ENCODE peak calls at places on chromosomes 6 and 20, in ten cellular contexts. X is GM23338; V is esophagus muscularis mucosa; Z is small intestine; H is lower lobe of right lung; S is left lung; K is CD8-positive, alpha-beta T cell; Q is heart left ventricle; Y is PC-9; P is IMR-90. R is an unnamed sample. For H3K4me1 and H3K27me3, the result is how much of the 10 kb centered on the place peaks cover.

GRCh38 chr20:7601431-7601830 is 338.8 kb downstream of the HAO1 start:
- DNase-seq in X (no peak), V (no peak), Z (no peak), H (no peak), S (no peak), K (no peak), Q (no peak), Y (no peak), P (no peak), R (peak)

GRCh38 chr6:38194282-38194572 is 374.7 kb downstream of the ZFAND3 start:
- DNase-seq in X (no peak), V (no peak), Z (no peak), H (no peak), S (no peak), K (no peak), Q (no peak), Y (no peak), P (no peak), R (no peak)

GRCh38 chr6:34085453-34086170 is 60.3 kb downstream of the GRM4 start:
- DNase-seq in X (no peak), V (no peak), Z (no peak), H (no peak), S (no peak), K (no peak), Q (no peak), Y (no peak), P (no peak), R (no peak)

GRCh38 chr20:63004607-63005211 is 2.1 kb downstream of the BHLHE23 start:
- DNase-seq in X (no peak), V (no peak), Z (no peak), H (no peak), S (peak), K (no peak), Q (no peak), Y (no peak), P (no peak), R (no peak)

GRCh38 chr20:45433316-45433715 is 17.4 kb downstream of the PIGT start:
- DNase-seq in X (peak), V (no peak), Z (no peak), H (no peak), S (no peak), K (no peak), Q (peak), Y (peak), P (peak), R (no peak)

GRCh38 chr20:14979472-14979986 is 642.1 kb upstream of the FLRT3 start:
- DNase-seq in X (no peak), V (no peak), Z (peak), H (no peak), S (no peak), K (no peak), Q (no peak), Y (peak), P (no peak), R (no peak)

GRCh38 chr6:141463237-141463977 is 669.3 kb upstream of the GJE1 start:
- DNase-seq in X (no peak), V (no peak), Z (no peak), H (no peak), S (no peak), K (no peak), Q (peak), Y (no peak), P (peak), R (no peak)

GRCh38 chr6:135306166-135306565 is 125.1 kb downstream of the MYB start:
- DNase-seq in X (no peak), V (no peak), Z (no peak), H (no peak), S (no peak), K (no peak), Q (no peak), Y (no peak), P (no peak), R (no peak)

DNA sequence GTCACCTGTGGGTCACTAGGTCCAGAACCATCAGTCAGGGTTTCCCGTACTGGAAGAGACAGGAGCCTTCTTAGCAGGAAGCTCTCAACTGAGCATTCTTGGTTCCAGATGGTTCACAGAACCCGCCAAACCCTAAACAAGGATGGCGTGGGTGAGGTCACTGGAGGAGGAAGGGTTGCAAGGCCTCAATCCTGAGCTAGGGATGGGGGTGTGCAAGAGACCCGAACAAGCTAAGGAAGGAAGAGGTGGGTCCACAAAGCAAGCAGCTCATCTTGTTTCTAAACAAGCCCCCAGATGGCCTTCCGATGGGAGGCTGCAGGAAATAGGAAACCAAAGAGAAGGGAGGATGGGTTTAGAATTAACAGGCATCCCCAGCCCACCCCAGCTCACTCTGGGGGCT is 92.7 kb downstream of the PREX1 start:
- DNase-seq in X (no peak), V (no peak), Z (no peak), H (no peak), S (no peak), K (no peak), Q (no peak), Y (no peak), P (no peak), R (no peak)
- H3K4me1 ChIP-seq in X (under half), V (under half), Z (under half), H (half or more), S (under half), K (half or more), Q (under half), Y (under half), P (under half), R (under half)

GRCh38 chr6:1611572-1612385 is 2.1 kb downstream of the FOXC1 start:
- DNase-seq in X (peak), V (no peak), Z (no peak), H (no peak), S (peak), K (no peak), Q (no peak), Y (no peak), P (peak), R (no peak)

GRCh38 chr6:1613631-1614447 is 4.1 kb downstream of the FOXC1 start:
- DNase-seq in X (peak), V (no peak), Z (no peak), H (no peak), S (peak), K (no peak), Q (peak), Y (no peak), P (peak), R (no peak)

GRCh38 chr6:1612386-1612893 is 2.7 kb downstream of the FOXC1 start:
- DNase-seq in X (no peak), V (no peak), Z (no peak), H (no peak), S (no peak), K (no peak), Q (no peak), Y (no peak), P (no peak), R (no peak)

GRCh38 chr6:1614448-1614766 is 4.7 kb downstream of the FOXC1 start:
- DNase-seq in X (peak), V (no peak), Z (no peak), H (no peak), S (no peak), K (no peak), Q (no peak), Y (no peak), P (no peak), R (no peak)

DNA sequence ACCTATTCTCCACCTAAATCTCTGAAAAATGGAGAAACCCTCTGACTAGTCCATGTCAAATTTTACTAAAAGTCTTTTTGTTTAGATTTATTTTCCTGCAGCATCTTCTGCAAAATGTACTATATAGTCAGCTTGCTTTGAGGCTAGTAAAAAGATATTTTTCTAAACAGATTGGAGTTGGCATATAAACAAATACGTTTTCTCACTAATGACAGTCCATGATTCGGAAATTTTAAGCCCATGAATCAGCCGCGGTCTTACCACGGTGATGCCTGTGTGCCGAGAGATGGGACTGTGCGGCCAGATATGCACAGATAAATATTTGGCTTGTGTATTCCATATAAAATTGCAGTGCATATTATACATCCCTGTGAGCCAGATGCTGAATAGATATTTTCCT is 3.2 kb downstream of the FOXC1 start:
- DNase-seq in X (no peak), V (no peak), Z (no peak), H (no peak), S (no peak), K (no peak), Q (no peak), Y (no peak), P (peak), R (peak)
- H3K27me3 ChIP-seq in X (half or more), V (under half), Z (under half), H (half or more), S (half or more), K (under half), Q (half or more), Y (under half), P (under half), R (under half)

DNA sequence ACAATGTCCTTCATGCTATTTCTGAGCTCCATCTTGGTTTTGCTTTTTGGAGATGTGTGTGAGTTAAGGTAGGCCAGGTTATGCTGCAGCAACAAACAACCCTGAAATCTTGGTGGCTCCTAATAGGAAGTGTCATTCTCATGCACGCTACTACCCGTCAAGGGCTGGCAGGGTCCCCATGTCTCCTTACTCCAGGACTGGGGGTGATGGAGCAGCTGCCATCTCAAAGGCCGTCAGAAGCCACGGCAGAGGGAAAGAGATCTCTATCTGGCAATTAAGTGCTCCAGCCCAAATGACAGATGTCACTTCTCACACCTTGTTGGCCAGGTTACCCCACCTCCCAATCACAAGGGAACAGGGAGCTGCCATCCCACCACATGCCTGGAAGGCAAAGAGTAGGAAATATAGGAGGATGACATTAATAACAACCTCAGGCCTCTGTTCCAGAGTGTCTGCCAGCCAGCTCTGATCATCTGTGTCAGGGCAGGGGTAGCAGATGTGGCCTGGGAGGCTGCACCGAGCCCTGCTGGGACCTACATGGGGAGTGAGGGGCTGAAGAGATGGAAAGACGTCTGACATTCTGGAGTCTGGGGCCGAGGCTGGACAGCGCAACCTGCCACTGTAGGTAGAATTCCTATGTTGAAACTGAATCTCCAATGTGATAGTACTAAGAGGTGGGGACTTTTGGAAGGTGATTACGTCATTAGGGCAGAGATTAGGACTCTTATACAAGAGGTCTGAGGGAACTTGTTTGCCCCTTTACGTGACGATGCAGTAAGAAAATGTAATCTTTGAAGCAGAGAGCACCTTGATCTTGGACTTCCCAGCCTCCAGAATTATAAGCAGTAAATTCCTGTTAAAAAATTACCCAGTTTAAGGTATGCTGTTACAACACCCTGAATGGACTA is 4.8 kb upstream of the SDCBP2 start:
- DNase-seq in X (no peak), V (peak), Z (no peak), H (no peak), S (no peak), K (no peak), Q (peak), Y (no peak), P (no peak), R (no peak)
- H3K4me1 ChIP-seq in X (under half), V (half or more), Z (under half), H (half or more), S (under half), K (under half), Q (half or more), Y (under half), P (under half), R (under half)

GRCh38 chr6:42025066-42025789 is 25.1 kb upstream of the TAF8 start:
- DNase-seq in X (no peak), V (no peak), Z (no peak), H (no peak), S (no peak), K (no peak), Q (no peak), Y (no peak), P (no peak), R (no peak)
- H3K27me3 ChIP-seq in X (under half), V (under half), Z (under half), H (under half), S (under half), K (under half), Q (under half), Y (under half), P (under half), R (under half)

GRCh38 chr6:156694679-156695078 is 82.5 kb upstream of the ARID1B start:
- DNase-seq in X (no peak), V (no peak), Z (no peak), H (no peak), S (no peak), K (no peak), Q (no peak), Y (no peak), P (no peak), R (no peak)
- H3K4me1 ChIP-seq in X (under half), V (under half), Z (under half), H (under half), S (under half), K (under half), Q (under half), Y (under half), P (under half), R (under half)

DNA sequence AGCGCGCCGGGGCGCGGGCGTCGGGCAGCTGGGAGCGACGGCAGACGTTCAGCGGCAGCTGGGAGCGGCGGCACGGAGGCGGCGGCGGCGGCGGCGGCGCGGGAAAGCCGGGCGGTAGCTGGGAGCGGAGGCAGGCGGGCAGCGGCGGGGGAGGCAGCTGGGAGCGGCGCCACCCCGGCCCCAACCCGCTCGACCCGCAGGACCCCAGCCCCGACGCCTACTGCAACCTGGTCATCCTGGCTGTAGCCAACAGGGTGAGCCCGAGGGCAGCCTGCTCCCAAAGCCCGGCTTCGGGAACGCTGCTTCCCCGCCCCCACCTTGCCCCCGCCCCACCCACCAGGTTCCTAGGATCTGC is 8.9 kb downstream of the CCM2L start:
- DNase-seq in X (peak), V (no peak), Z (no peak), H (peak), S (no peak), K (no peak), Q (no peak), Y (no peak), P (no peak), R (no peak)
- H3K27me3 ChIP-seq in X (under half), V (under half), Z (under half), H (under half), S (under half), K (under half), Q (under half), Y (half or more), P (half or more), R (half or more)

DNA sequence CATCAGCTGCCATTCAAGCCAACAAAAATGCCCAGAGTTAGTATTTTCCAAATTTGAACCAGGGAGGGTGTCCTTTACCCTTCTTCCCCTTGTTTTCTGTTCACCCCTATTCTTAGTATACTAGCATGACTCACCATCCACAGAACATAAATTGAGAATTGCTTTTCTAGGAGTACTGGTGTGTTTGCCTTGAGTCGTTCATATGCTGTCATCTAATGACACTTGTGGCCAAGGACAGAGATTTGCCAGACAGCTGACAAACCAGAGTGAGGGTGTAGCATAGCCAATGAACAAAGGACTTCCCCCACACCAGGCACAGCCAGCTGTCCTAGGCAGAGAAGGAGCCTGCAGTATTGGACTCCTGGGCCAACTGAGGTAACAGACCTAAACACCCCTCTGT is 62.2 kb downstream of the FILIP1 start:
- DNase-seq in X (no peak), V (no peak), Z (no peak), H (no peak), S (no peak), K (no peak), Q (peak), Y (no peak), P (peak), R (no peak)
- H3K4me1 ChIP-seq in X (under half), V (half or more), Z (under half), H (under half), S (under half), K (under half), Q (half or more), Y (under half), P (under half), R (under half)

GRCh38 chr6:711925-712324 is 19.0 kb upstream of the EXOC2 start:
- DNase-seq in X (no peak), V (no peak), Z (no peak), H (no peak), S (no peak), K (no peak), Q (no peak), Y (no peak), P (no peak), R (no peak)

GRCh38 chr6:710601-711571 is 17.9 kb upstream of the EXOC2 start:
- DNase-seq in X (peak), V (no peak), Z (peak), H (peak), S (peak), K (peak), Q (peak), Y (no peak), P (peak), R (peak)

GRCh38 chr6:714100-714499 is 21.2 kb upstream of the EXOC2 start:
- DNase-seq in X (no peak), V (peak), Z (no peak), H (no peak), S (no peak), K (no peak), Q (no peak), Y (no peak), P (no peak), R (no peak)

GRCh38 chr6:713351-713750 is 20.4 kb upstream of the EXOC2 start:
- DNase-seq in X (no peak), V (no peak), Z (no peak), H (no peak), S (no peak), K (no peak), Q (no peak), Y (no peak), P (peak), R (no peak)

DNA sequence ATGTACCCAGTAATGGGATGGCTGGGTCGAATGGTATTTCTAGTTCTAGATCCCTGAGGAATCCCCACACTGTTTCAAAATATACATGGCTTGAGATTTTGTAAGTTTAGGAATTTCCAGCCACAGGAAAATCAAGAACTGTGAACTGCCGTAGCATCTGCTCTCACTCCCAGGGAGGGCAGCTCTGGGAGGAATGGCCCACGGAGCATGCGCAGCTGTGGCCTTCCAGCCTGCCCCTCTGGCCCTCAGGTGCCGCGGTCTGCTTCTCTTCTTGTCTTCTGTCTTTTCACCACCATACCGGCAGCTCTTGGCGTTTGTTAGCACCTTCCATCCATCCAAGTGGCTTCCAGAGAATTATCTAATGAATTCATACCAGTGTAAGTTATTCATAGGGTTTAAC is 19.9 kb upstream of the EXOC2 start:
- DNase-seq in X (no peak), V (no peak), Z (no peak), H (no peak), S (no peak), K (no peak), Q (no peak), Y (no peak), P (no peak), R (no peak)
- H3K27me3 ChIP-seq in X (under half), V (under half), Z (under half), H (under half), S (under half), K (under half), Q (under half), Y (under half), P (under half), R (under half)

GRCh38 chr6:157831018-157831369 is 7.9 kb downstream of the SNX9 start:
- DNase-seq in X (no peak), V (no peak), Z (no peak), H (no peak), S (no peak), K (no peak), Q (no peak), Y (no peak), P (no peak), R (no peak)

GRCh38 chr6:157830354-157831017 is 7.4 kb downstream of the SNX9 start:
- DNase-seq in X (no peak), V (no peak), Z (no peak), H (no peak), S (no peak), K (no peak), Q (no peak), Y (no peak), P (no peak), R (no peak)

GRCh38 chr6:157834549-157834948 is 11.5 kb downstream of the SNX9 start:
- DNase-seq in X (no peak), V (no peak), Z (no peak), H (no peak), S (no peak), K (no peak), Q (no peak), Y (no peak), P (no peak), R (no peak)

GRCh38 chr6:157831424-157832249 is 8.6 kb downstream of the SNX9 start:
- DNase-seq in X (peak), V (no peak), Z (no peak), H (no peak), S (no peak), K (no peak), Q (peak), Y (no peak), P (no peak), R (no peak)

GRCh38 chr6:157832250-157832967 is 9.4 kb downstream of the SNX9 start:
- DNase-seq in X (no peak), V (no peak), Z (no peak), H (no peak), S (no peak), K (no peak), Q (no peak), Y (no peak), P (peak), R (peak)
- H3K4me1 ChIP-seq in X (under half), V (half or more), Z (under half), H (under half), S (under half), K (under half), Q (under half), Y (under half), P (under half), R (under half)

DNA sequence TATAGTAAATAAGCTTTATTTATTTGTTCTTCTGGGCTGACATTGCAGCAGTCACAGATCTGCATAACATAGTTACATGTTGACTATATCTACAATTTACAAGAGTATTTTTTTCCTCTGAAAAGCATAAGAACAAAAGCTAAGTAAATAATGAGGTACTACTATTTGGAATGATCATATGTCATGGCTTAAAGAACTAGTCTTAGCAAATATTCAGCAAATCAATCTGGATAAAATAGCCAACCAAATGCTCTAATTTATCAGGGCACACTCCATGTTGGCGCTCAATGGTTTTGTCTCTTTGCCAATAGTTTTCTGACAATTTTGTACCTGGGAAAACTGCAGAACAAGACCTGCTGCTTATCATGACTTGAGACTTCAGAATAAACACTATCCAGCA is 233.4 kb upstream of the RIN2 start:
- DNase-seq in X (no peak), V (no peak), Z (no peak), H (no peak), S (no peak), K (no peak), Q (no peak), Y (no peak), P (no peak), R (no peak)
- H3K27me3 ChIP-seq in X (under half), V (under half), Z (under half), H (under half), S (under half), K (under half), Q (under half), Y (half or more), P (under half), R (under half)

R was measured in foreskin keratinocyte.